ENCODE peak calls at places on chromosomes 5 and 9, in nine cellular contexts. M is PC-9, K is foreskin fibroblast, I is GM12865, O is thoracic aorta, Z is astrocyte, Y is fibroblast of pulmonary artery, L is endothelial cell of umbilical vein, N is PC-3. G is an unnamed sample.

GRCh38 chr9:36218011-36218410 is 27.3 kb downstream of the CLTA start:
- DNase-seq in M (no peak), K (no peak), I (no peak), O (no peak), Z (no peak), Y (no peak), L (no peak), N (no peak), G (no peak)

GRCh38 chr5:73160239-73160671 is 12.7 kb upstream of the TMEM174 start:
- DNase-seq in M (no peak), K (no peak), I (peak), O (no peak), Z (peak), Y (no peak), L (no peak), N (peak), G (no peak)

GRCh38 chr5:65209341-65209740 is 272.4 kb downstream of the ADAMTS6 start:
- DNase-seq in M (no peak), K (peak), I (no peak), O (no peak), Z (peak), Y (peak), L (peak), N (peak), G (peak)

GRCh38 chr9:129865668-129866320 is 30.5 kb downstream of the USP20 start:
- DNase-seq in M (no peak), K (no peak), I (no peak), O (no peak), Z (no peak), Y (no peak), L (no peak), N (no peak), G (no peak)

GRCh38 chr9:10366171-10366779 is 246.5 kb downstream of the PTPRD start:
- DNase-seq in M (no peak), K (no peak), I (peak), O (no peak), Z (peak), Y (peak), L (peak), N (peak), G (peak)

GRCh38 chr9:130179508-130179907 is 7.3 kb downstream of the NCS1 start:
- DNase-seq in M (no peak), K (no peak), I (no peak), O (no peak), Z (no peak), Y (no peak), L (no peak), N (peak), G (no peak)

GRCh38 chr9:70639853-70640814 is 225.7 kb upstream of the KLF9 start:
- DNase-seq in M (peak), K (peak), I (peak), O (no peak), Z (peak), Y (peak), L (peak), N (peak), G (peak)

GRCh38 chr9:86695904-86696424 is 251.3 kb downstream of the GAS1 start:
- DNase-seq in M (peak), K (no peak), I (no peak), O (no peak), Z (peak), Y (peak), L (no peak), N (no peak), G (no peak)

GRCh38 chr9:76255781-76256455 is 138.3 kb downstream of the RFK start:
- DNase-seq in M (no peak), K (peak), I (no peak), O (peak), Z (peak), Y (peak), L (no peak), N (no peak), G (peak)

GRCh38 chr9:89483592-89484474 is 14.1 kb downstream of the SEMA4D start:
- DNase-seq in M (no peak), K (no peak), I (peak), O (no peak), Z (no peak), Y (no peak), L (no peak), N (no peak), G (no peak)

GRCh38 chr5:172533058-172533398 is 78.7 kb upstream of the SH3PXD2B start:
- DNase-seq in M (no peak), K (no peak), I (no peak), O (no peak), Z (no peak), Y (no peak), L (no peak), N (no peak), G (no peak)

GRCh38 chr5:65699338-65699737 is 22.6 kb downstream of the SGTB start:
- DNase-seq in M (no peak), K (no peak), I (peak), O (no peak), Z (no peak), Y (no peak), L (no peak), N (no peak), G (no peak)

GRCh38 chr9:5438301-5439162 is 807 bp upstream of the PLGRKT start:
- DNase-seq in M (no peak), K (no peak), I (peak), O (no peak), Z (peak), Y (peak), L (peak), N (no peak), G (peak)

GRCh38 chr9:86434039-86434726 is 80.0 kb upstream of the TUT7 start:
- DNase-seq in M (peak), K (peak), I (peak), O (no peak), Z (peak), Y (peak), L (peak), N (peak), G (peak)

GRCh38 chr5:180596668-180597231 is 5.5 kb upstream of the SCGB3A1 start:
- DNase-seq in M (no peak), K (no peak), I (no peak), O (no peak), Z (no peak), Y (no peak), L (no peak), N (no peak), G (no peak)

GRCh38 chr5:15834596-15835245 is 334.7 kb downstream of the FBXL7 start:
- DNase-seq in M (no peak), K (peak), I (no peak), O (no peak), Z (peak), Y (peak), L (peak), N (peak), G (peak)

GRCh38 chr5:114977979-114978573 is 191.6 kb downstream of the TRIM36 start:
- DNase-seq in M (no peak), K (no peak), I (peak), O (no peak), Z (no peak), Y (no peak), L (no peak), N (no peak), G (no peak)

GRCh38 chr5:37938086-37938852 is 98.4 kb upstream of the GDNF start:
- DNase-seq in M (no peak), K (no peak), I (no peak), O (no peak), Z (no peak), Y (no peak), L (no peak), N (no peak), G (no peak)

GRCh38 chr9:133918123-133918813 is 73.9 kb downstream of the VAV2 start:
- DNase-seq in M (no peak), K (no peak), I (no peak), O (no peak), Z (peak), Y (no peak), L (peak), N (no peak), G (no peak)

GRCh38 chr9:86202338-86202882 is 57.0 kb downstream of the C9orf153 start:
- DNase-seq in M (peak), K (peak), I (peak), O (no peak), Z (peak), Y (peak), L (peak), N (peak), G (peak)

GRCh38 chr9:101064206-101064605 is 35.7 kb downstream of the PLPPR1 start:
- DNase-seq in M (no peak), K (no peak), I (no peak), O (no peak), Z (no peak), Y (no peak), L (no peak), N (no peak), G (no peak)

GRCh38 chr9:126550891-126551351 is 62.8 kb upstream of the LMX1B start:
- DNase-seq in M (no peak), K (no peak), I (no peak), O (no peak), Z (no peak), Y (no peak), L (no peak), N (no peak), G (no peak)

GRCh38 chr5:13218518-13218917 is 726.0 kb downstream of the DNAH5 start:
- DNase-seq in M (peak), K (no peak), I (peak), O (no peak), Z (no peak), Y (no peak), L (peak), N (peak), G (no peak)

GRCh38 chr9:69317894-69318293 is 7.1 kb upstream of the ENTREP1 start:
- DNase-seq in M (no peak), K (no peak), I (peak), O (no peak), Z (no peak), Y (no peak), L (no peak), N (no peak), G (no peak)

GRCh38 chr9:116686693-116687073 is 422 bp upstream of the TRIM32 start:
- DNase-seq in M (no peak), K (no peak), I (no peak), O (no peak), Z (no peak), Y (no peak), L (no peak), N (peak), G (peak)

GRCh38 chr5:155024015-155024414 is 10.5 kb downstream of the KIF4B start:
- DNase-seq in M (no peak), K (no peak), I (peak), O (no peak), Z (no peak), Y (no peak), L (no peak), N (peak), G (no peak)

GRCh38 chr5:126971455-126972019 is 58.8 kb downstream of the MARCHF3 start:
- DNase-seq in M (no peak), K (no peak), I (no peak), O (no peak), Z (no peak), Y (peak), L (peak), N (no peak), G (no peak)

GRCh38 chr5:1255081-1255561 is 29.9 kb downstream of the SLC6A18 start:
- DNase-seq in M (no peak), K (no peak), I (peak), O (no peak), Z (no peak), Y (no peak), L (no peak), N (no peak), G (no peak)

GRCh38 chr5:133129192-133129748 is 77.5 kb downstream of the HSPA4 start:
- DNase-seq in M (no peak), K (no peak), I (no peak), O (no peak), Z (no peak), Y (no peak), L (no peak), N (no peak), G (no peak)

GRCh38 chr5:34538026-34538672 is 118.0 kb upstream of the RAI14 start:
- DNase-seq in M (no peak), K (no peak), I (peak), O (no peak), Z (no peak), Y (peak), L (no peak), N (peak), G (no peak)

GRCh38 chr9:108534741-108535140 is 321.0 kb downstream of the ACTL7B start:
- DNase-seq in M (no peak), K (peak), I (no peak), O (no peak), Z (peak), Y (peak), L (no peak), N (peak), G (peak)

GRCh38 chr9:136268776-136269175 is 23.2 kb upstream of the QSOX2 start:
- DNase-seq in M (no peak), K (no peak), I (no peak), O (no peak), Z (no peak), Y (no peak), L (no peak), N (no peak), G (no peak)

GRCh38 chr9:136268318-136268717 is 22.7 kb upstream of the QSOX2 start:
- DNase-seq in M (no peak), K (no peak), I (no peak), O (no peak), Z (no peak), Y (no peak), L (no peak), N (no peak), G (peak)

GRCh38 chr9:136265561-136266355 is 20.1 kb upstream of the QSOX2 start:
- DNase-seq in M (no peak), K (no peak), I (no peak), O (no peak), Z (no peak), Y (no peak), L (no peak), N (no peak), G (no peak)

GRCh38 chr9:136264803-136265405 is 19.3 kb upstream of the QSOX2 start:
- DNase-seq in M (no peak), K (no peak), I (no peak), O (no peak), Z (no peak), Y (no peak), L (no peak), N (no peak), G (no peak)

DNA sequence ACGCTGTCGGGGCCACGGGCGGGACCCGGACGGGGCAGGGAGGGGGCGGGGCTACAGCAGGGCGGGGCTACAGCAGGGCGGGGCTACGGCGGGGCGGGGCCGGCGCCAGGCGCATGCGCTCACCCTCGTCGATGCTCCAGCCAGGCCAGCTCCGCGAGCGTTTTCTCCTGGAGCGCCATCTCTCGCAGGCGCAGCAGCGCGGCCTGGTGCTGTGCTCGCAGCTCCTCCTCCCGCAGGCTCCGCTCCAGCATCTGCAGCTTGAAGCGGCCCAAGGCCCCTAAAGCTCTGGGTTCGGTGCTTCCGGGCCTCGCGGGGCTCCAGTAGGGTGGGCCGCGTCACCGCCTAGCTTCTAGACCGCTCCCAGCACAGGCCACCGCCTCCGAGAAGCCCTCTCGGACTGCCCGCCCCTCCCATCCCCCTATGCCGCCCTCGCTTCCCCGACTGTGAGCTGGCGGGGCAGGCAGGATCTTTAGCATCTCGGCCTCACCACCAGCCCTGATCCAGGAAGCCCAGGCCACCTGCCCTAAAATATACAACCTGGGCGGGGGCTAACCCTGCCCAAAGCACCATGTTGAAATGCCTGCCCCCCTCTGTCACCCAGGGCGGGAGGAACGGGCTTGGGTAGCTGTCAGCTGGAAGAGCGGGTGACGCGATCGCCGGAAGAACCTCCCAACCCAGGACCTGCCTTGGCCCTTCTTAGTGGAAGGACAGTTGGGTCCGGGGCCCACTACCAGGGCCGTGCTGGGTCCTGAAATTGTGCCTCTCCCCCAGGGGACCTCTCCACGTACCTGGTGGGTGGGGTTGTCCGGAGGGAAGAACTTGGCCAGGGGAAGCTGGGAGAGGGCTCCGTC is 21.9 kb upstream of the QSOX2 start:
- DNase-seq in M (peak), K (peak), I (peak), O (no peak), Z (peak), Y (peak), L (peak), N (peak), G (peak)
- H3K4me3 ChIP-seq in M (peak), K (peak), I (peak), O (peak), Z (peak), Y (peak), L (peak), N (peak), G (peak)

DNA sequence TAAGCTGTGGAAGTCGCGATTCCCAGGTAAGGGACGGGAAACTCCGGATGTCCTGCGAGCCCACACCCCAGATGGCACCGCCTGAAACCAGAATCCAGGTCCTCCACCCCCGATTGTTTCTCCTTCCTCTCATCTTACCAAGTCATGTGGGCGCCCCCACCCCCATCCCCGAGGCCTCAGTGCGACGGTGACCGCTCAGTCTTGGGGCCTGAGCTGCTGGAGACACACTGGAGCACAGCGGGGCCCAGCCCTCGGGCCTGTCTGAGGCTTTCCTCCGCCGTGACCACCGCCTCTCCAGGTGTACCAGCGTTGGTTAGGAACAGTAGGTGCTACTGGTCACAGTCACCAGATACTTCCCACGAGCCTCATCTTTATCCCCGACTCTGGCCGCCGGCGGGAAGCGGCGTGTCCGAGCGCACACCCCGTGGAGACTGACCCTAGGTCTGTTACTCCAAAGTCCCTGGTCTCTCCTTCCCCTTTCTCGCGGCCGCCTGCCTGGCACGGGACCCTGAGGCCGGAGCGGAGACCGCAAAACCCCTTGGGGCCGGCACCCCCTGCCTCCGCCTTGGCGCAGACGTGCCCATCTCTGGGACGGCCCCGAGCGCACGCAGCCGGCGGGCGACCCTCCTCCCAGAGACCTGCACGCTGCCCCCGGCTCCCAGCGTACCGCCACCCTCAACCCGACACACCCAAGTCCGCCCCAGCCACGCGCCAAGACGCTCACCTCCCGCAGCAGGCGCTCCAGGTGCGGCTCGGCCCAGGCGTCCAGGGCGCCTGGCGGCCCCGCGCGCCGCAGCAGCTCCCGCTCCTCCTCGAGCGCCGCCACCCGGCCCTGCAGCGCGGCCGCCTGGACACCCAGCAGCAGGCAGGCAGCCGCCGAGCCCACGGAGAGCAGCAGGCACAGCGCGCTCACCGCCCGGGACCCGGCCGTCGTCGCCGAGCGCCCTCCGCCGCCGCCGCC is 733 bp downstream of the COL23A1 start:
- DNase-seq in M (no peak), K (peak), I (no peak), O (no peak), Z (peak), Y (peak), L (peak), N (no peak), G (peak)
- TF ChIP-seq CTCF in M (no peak), K (no peak), I (no peak), O (no peak), Z (no peak), Y (no peak), L (no peak), N (no peak), G (no peak)

DNA sequence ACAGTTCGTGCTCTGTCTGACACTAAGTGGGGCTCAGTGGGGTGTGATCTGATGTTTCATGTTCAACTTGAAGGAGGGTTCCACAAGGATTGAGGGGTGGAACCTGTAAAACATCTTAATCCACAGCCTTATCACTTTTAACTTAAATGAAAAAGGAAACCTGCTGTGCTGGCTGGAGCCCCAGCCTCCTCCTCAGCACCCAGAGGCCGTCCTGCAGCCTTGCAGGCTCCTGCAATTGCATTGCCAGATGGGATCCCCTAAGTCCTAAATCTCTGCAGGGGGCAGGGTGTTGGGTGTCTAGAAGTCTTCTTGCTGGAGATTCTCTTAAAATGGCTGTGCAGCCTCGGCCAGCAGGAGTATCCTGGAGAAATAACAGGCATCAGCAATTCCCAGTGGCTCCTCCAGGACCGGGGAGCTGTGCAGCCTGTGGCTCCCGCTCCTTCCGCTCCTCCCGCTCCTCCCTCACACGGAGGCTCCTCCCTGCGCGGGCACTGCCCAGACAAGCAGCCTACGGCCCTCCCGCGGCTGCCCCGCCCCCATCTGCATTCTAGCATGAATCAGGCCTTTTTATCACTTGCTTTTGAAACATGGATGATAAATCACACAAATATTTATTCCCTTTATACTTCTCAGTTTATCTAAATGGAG is 131.0 kb downstream of the ADAMTS16 start:
- DNase-seq in M (peak), K (peak), I (no peak), O (peak), Z (peak), Y (peak), L (peak), N (peak), G (peak)
- H3K4me3 ChIP-seq in M (peak), K (peak), I (no peak), O (peak), Z (peak), Y (peak), L (no peak), N (peak), G (peak)

GRCh38 chr9:79236466-79236865 is 335.3 kb upstream of the TLE4 start:
- DNase-seq in M (no peak), K (no peak), I (no peak), O (no peak), Z (peak), Y (no peak), L (no peak), N (peak), G (no peak)

GRCh38 chr9:79237861-79238260 is 333.9 kb upstream of the TLE4 start:
- DNase-seq in M (no peak), K (no peak), I (no peak), O (no peak), Z (peak), Y (no peak), L (no peak), N (no peak), G (no peak)

DNA sequence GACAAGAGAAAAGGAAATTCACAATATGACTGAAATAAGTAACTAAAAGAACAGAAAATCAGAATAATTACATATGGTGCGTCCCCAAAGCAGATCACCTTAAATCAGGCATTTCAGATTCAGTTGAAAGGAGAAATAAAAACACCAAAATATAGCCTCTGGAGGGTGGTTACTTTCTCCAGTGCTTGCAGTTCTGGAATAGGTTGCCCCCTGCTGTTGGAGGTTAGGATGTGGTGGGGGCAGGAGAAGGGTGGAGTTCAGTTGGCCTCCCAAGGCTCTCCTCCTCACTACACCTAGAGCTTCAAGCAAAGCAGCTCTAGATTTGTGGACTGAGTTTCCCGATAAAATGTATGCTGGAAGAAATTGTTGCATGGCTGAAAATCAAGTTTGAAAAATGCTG is 338.2 kb upstream of the TLE4 start:
- DNase-seq in M (peak), K (no peak), I (peak), O (no peak), Z (no peak), Y (peak), L (peak), N (peak), G (peak)
- TF ChIP-seq CTCF in M (peak), K (peak), I (peak), O (no peak), Z (no peak), Y (peak), L (peak), N (peak), G (peak)